ENCODE peak calls at places on chromosomes 16 and 17, in eight cellular contexts. G, T, Y, L, P, W, Z and Q are unnamed samples.

GRCh38 chr17:31654936-31655335 is 204.1 kb downstream of the COPRS start:
- DNase-seq in T (peak), G (no peak), L (peak), P (no peak), W (no peak), Y (no peak), Z (no peak), Q (no peak)

GRCh38 chr16:66286527-66286926 is 80.0 kb upstream of the CDH5 start:
- DNase-seq in T (no peak), Z (no peak), P (no peak), W (no peak), Y (no peak), G (no peak), L (no peak), Q (no peak)

GRCh38 chr17:66939461-66940114 is 24.9 kb upstream of the CACNG4 start:
- DNase-seq in W (no peak), G (no peak), L (no peak), Y (no peak), P (no peak), T (no peak), Z (no peak), Q (no peak)

GRCh38 chr16:3021449-3022207 is 1.5 kb downstream of the TNFRSF12A start:
- DNase-seq in W (no peak), T (peak), L (peak), G (peak), P (peak), Y (peak), Z (peak), Q (peak)

GRCh38 chr16:89270666-89271345 is 53.3 kb downstream of the ZNF778 start:
- DNase-seq in W (no peak), G (no peak), Z (no peak), L (no peak), P (no peak), T (no peak), Y (no peak), Q (no peak)

GRCh38 chr16:73057369-73058210 is 9.7 kb upstream of the ZFHX3 start:
- DNase-seq in Y (no peak), T (no peak), Z (no peak), W (no peak), L (no peak), G (no peak), P (peak), Q (peak)

GRCh38 chr16:2004795-2005517 is 4.7 kb downstream of the ZNF598 start:
- DNase-seq in W (no peak), T (no peak), G (no peak), P (no peak), Y (no peak), L (no peak), Z (no peak), Q (no peak)

GRCh38 chr16:46976550-46976949 is 3.1 kb upstream of the DNAJA2 start:
- DNase-seq in Z (no peak), T (no peak), P (no peak), W (no peak), L (no peak), Y (no peak), G (no peak), Q (no peak)

GRCh38 chr16:64051826-64052225 is 1070.0 kb downstream of the CDH11 start:
- DNase-seq in W (no peak), L (no peak), G (no peak), Z (no peak), T (no peak), P (no peak), Y (no peak), Q (no peak)

GRCh38 chr17:4900231-4901107 is 1.1 kb downstream of the C17orf107 start:
- DNase-seq in G (no peak), W (peak), L (no peak), Z (no peak), P (no peak), T (no peak), Y (peak), Q (peak)

GRCh38 chr17:12955521-12955920 is 62.3 kb downstream of the ELAC2 start:
- DNase-seq in W (no peak), L (no peak), Y (no peak), P (no peak), G (no peak), Z (no peak), T (no peak), Q (no peak)

GRCh38 chr17:75239214-75239613 is 22.2 kb downstream of the GGA3 start:
- DNase-seq in Z (no peak), P (no peak), W (no peak), Y (no peak), G (no peak), T (no peak), L (no peak), Q (no peak)

GRCh38 chr17:51957746-51958145 is 200.8 kb downstream of the CA10 start:
- DNase-seq in P (no peak), L (no peak), W (no peak), T (no peak), Z (no peak), G (no peak), Y (no peak), Q (no peak)

GRCh38 chr17:3615160-3615870 is 6.1 kb upstream of the TRPV1 start:
- DNase-seq in Y (no peak), W (no peak), L (no peak), T (no peak), P (no peak), Z (no peak), G (no peak), Q (no peak)

GRCh38 chr16:71426069-71426879 is 15.6 kb downstream of the TLE7 start:
- DNase-seq in Y (no peak), T (peak), G (peak), Z (peak), W (no peak), P (peak), L (peak), Q (peak)

GRCh38 chr16:58499092-58499511 is 841 bp upstream of the NDRG4 start:
- DNase-seq in G (no peak), Y (no peak), Z (no peak), T (no peak), P (no peak), L (no peak), W (no peak), Q (no peak)

GRCh38 chr16:83404261-83404660 is 403.5 kb upstream of the HSBP1 start:
- DNase-seq in L (no peak), G (no peak), W (no peak), Y (no peak), T (no peak), Z (no peak), P (no peak), Q (no peak)

GRCh38 chr16:17853958-17854357 is 383.2 kb upstream of the XYLT1 start:
- DNase-seq in T (no peak), Y (no peak), W (no peak), Z (no peak), P (no peak), L (no peak), G (no peak), Q (no peak)

GRCh38 chr17:78349831-78350631 is 9.8 kb downstream of the SOCS3 start:
- DNase-seq in Y (no peak), P (no peak), L (no peak), W (no peak), G (no peak), Z (no peak), T (no peak), Q (no peak)

GRCh38 chr17:77609553-77610517 is 348.7 kb upstream of the TNRC6C start:
- DNase-seq in L (no peak), P (peak), T (no peak), W (peak), Z (no peak), Y (no peak), G (no peak), Q (peak)

GRCh38 chr16:16861546-16861945 is 482.6 kb downstream of the NPIPA7 start:
- DNase-seq in T (peak), G (peak), L (peak), W (peak), Z (peak), Y (peak), P (peak), Q (peak)

GRCh38 chr17:51359055-51359454 is 98.7 kb downstream of the UTP18 start:
- DNase-seq in T (no peak), W (no peak), Z (no peak), L (no peak), G (no peak), Y (no peak), P (no peak), Q (no peak)

GRCh38 chr16:55900616-55901393 is 25.6 kb upstream of the CES5A start:
- DNase-seq in P (no peak), L (no peak), G (no peak), Z (no peak), Y (no peak), T (no peak), W (no peak), Q (no peak)

GRCh38 chr16:53090591-53091507 is 36.1 kb downstream of the CHD9 start:
- DNase-seq in Y (peak), G (peak), Z (peak), P (no peak), W (no peak), T (peak), L (peak), Q (peak)

GRCh38 chr16:2852731-2853507 is 5.1 kb downstream of the PRSS22 start:
- DNase-seq in Z (no peak), L (no peak), G (no peak), P (no peak), W (no peak), Y (no peak), T (no peak), Q (no peak)

GRCh38 chr16:66606000-66606751 is 1.7 kb downstream of the CMTM3 start:
- DNase-seq in T (no peak), L (no peak), W (no peak), Z (no peak), G (no peak), Y (no peak), P (no peak), Q (peak)

GRCh38 chr16:67196881-67197280 is 2.0 kb upstream of the ELMO3 start:
- DNase-seq in W (no peak), T (no peak), L (no peak), P (no peak), Y (no peak), G (no peak), Z (no peak), Q (no peak)

GRCh38 chr17:34095101-34095500 is 160.0 kb upstream of the CCL2 start:
- DNase-seq in G (no peak), Z (no peak), Y (peak), T (no peak), L (no peak), P (no peak), W (no peak), Q (no peak)

GRCh38 chr16:4244254-4244812 is 2.5 kb upstream of the SRL start:
- DNase-seq in G (no peak), T (peak), Y (no peak), L (no peak), P (peak), W (no peak), Z (no peak), Q (no peak)

GRCh38 chr17:35796942-35797341 is 1.5 kb upstream of the MMP28 start:
- DNase-seq in L (no peak), T (no peak), W (no peak), P (no peak), G (no peak), Z (no peak), Y (no peak), Q (peak)

GRCh38 chr16:24645739-24646645 is 83.5 kb upstream of the TNRC6A start:
- DNase-seq in G (peak), T (peak), W (no peak), P (no peak), L (peak), Y (no peak), Z (peak), Q (no peak)

GRCh38 chr16:68335175-68335574 is 24.4 kb downstream of the PRMT7 start:
- DNase-seq in W (no peak), P (no peak), L (no peak), T (peak), Z (no peak), G (no peak), Y (no peak), Q (no peak)

GRCh38 chr16:51408357-51408756 is 257.3 kb upstream of the SALL1 start:
- DNase-seq in Z (no peak), G (no peak), L (peak), W (no peak), Y (no peak), P (no peak), T (peak), Q (no peak)

GRCh38 chr17:70829876-70830275 is 660.5 kb downstream of the KCNJ2 start:
- DNase-seq in Z (no peak), T (peak), G (no peak), W (no peak), L (no peak), Y (no peak), P (no peak), Q (no peak)

GRCh38 chr17:80245566-80246265 is 14.9 kb upstream of the RNF213 start:
- DNase-seq in T (no peak), W (no peak), Y (no peak), L (no peak), P (no peak), G (no peak), Z (no peak), Q (no peak)

GRCh38 chr16:28320741-28321140 is 28.4 kb downstream of the SBK1 start:
- DNase-seq in P (no peak), Z (no peak), L (no peak), G (no peak), T (no peak), W (no peak), Y (no peak), Q (no peak)

GRCh38 chr17:61806081-61806828 is 57.1 kb downstream of the BRIP1 start:
- DNase-seq in G (no peak), T (no peak), L (no peak), P (no peak), Y (no peak), W (no peak), Z (no peak), Q (no peak)

GRCh38 chr17:51869387-51869786 is 289.1 kb downstream of the CA10 start:
- DNase-seq in T (no peak), P (peak), Y (no peak), L (peak), Z (no peak), W (no peak), G (no peak), Q (peak)

GRCh38 chr16:68128577-68129305 is 43.6 kb downstream of the NFATC3 start:
- DNase-seq in L (no peak), W (no peak), T (peak), P (no peak), G (no peak), Z (no peak), Y (no peak), Q (no peak)

GRCh38 chr16:78237346-78237745 is 137.9 kb downstream of the WWOX start:
- DNase-seq in G (no peak), P (no peak), L (peak), Z (no peak), Y (no peak), T (no peak), W (no peak), Q (no peak)

GRCh38 chr17:7587831-7588230 is 2.1 kb downstream of the SOX15 start:
- DNase-seq in T (no peak), L (peak), Z (no peak), Y (no peak), W (no peak), G (no peak), P (peak), Q (no peak)

GRCh38 chr17:7589891-7590611 is at the start of gene SOX15:
- DNase-seq in L (peak), Z (no peak), G (no peak), W (no peak), T (peak), Y (no peak), P (no peak), Q (no peak)

GRCh38 chr17:7588553-7589203 is 1.2 kb downstream of the SOX15 start:
- DNase-seq in P (no peak), G (no peak), L (peak), T (no peak), Z (no peak), Y (no peak), W (no peak), Q (peak)

GRCh38 chr17:7590743-7591142 is 849 bp upstream of the SOX15 start:
- DNase-seq in L (peak), G (no peak), T (peak), W (no peak), Y (no peak), Z (no peak), P (no peak), Q (no peak)

GRCh38 chr17:7589204-7589868 is 558 bp downstream of the SOX15 start:
- DNase-seq in P (no peak), L (peak), Y (peak), Z (no peak), W (peak), T (peak), G (peak), Q (peak)
- TF ChIP-seq CTCF in P (no peak), L (peak), Y (peak), Z (peak), W (peak), T (peak), G (peak), Q (peak)

GRCh38 chr17:17388657-17389496 is 85.7 kb downstream of the NT5M start:
- DNase-seq in Z (no peak), P (no peak), T (no peak), Y (no peak), G (no peak), L (no peak), W (no peak), Q (no peak)

GRCh38 chr17:17387017-17387416 is 83.8 kb downstream of the NT5M start:
- DNase-seq in G (no peak), Y (no peak), L (peak), P (no peak), W (no peak), T (no peak), Z (no peak), Q (no peak)

GRCh38 chr17:17386143-17386800 is 83.1 kb downstream of the NT5M start:
- DNase-seq in L (no peak), Y (no peak), T (no peak), G (no peak), P (no peak), Z (no peak), W (no peak), Q (no peak)

GRCh38 chr17:17385502-17385901 is 82.3 kb downstream of the NT5M start:
- DNase-seq in Z (no peak), Y (no peak), W (no peak), G (no peak), L (no peak), P (no peak), T (no peak), Q (no peak)

DNA sequence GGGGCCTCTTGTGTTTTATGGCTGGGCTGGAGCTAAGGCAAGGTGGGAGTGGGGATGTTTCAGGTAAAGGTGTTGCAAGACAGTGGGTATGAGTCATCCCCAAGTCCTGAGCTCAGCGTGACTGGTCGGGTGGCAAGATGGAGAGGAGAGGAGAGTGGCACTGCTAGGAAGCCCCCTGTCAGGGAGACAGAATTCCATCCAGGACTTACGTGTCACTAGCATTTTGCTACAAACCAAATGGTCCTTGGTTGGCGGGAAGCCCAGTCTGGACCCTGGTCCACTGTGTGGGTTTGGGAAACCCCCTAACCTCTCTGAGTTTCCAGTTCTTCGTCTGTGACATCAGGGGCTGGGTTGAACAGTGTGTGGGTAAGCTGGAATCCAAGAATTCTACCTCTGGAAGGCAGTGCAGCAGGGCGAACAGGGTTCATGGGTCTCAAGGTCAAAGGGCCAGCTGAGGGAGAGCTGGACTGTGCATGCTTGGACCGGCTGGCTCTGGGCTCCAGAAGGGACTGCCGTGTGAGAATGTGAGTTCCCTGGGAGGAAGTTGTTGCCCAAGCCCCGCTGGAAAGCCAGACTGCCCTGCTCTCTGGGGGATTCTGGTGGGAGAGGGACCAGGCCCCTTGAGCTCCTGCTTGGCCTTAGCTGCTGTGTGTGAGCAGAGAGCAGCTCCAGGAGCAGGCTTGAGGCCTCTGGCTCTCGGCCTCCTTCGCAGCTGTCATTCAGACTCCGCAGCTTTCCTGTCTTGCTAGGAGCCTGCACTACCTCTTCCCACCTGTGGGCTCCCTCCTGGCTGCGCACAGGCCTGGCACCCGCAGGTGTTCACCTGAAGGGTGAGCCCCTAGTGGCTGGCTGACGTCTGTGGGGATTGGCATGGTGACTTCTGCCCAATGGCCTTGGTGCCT is 84.5 kb downstream of the NT5M start:
- DNase-seq in Y (no peak), P (peak), W (no peak), G (no peak), T (no peak), Z (no peak), L (peak), Q (no peak)
- TF ChIP-seq CTCF in Y (no peak), P (peak), W (no peak), G (no peak), T (no peak), Z (no peak), L (no peak), Q (no peak)

DNA sequence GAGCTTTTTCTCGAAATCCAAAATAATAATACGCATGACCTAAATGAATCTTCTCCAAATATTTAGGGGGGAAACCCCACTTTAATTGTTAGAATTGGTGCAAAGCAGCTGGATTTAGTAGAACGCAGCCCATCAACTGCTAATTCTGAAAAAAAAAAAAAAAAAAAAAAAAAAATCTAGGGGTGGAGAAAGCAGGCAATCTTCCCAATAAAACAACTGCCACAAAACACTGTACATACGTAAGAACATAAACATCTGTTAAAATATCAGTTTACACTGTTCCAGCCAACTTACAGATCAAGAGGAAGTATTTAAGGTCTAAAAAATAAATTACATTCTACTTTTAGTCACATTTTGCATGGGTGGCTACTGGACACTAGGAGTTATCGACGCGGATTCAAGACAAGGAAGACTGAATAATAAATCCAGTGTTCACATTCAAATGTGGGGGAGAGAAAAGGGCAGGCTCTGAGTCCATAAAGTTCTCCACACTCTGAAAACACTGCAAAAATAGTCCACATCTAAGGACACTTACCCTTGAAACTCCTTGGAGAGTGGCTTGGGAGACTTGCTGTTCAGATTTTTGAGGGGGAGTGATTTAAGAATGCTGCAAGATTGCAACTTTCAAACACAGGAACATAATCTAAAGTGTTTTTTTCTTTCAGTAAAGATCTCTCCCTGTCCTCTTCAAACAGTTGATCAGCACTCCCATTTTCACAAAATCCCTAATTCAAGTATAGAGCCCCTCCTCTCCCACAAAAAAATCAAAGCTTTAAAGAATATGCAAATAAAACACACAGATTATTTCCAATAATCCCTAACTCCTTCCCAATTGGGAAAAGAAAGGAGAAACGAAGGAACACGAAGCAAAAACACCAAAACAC is 1.3 kb downstream of the APPBP2 start:
- DNase-seq in L (no peak), Z (no peak), Y (no peak), W (no peak), T (peak), G (peak), P (peak), Q (no peak)
- TF ChIP-seq CTCF in L (no peak), Z (no peak), Y (no peak), W (no peak), T (no peak), G (no peak), P (no peak), Q (no peak)

GRCh38 chr17:8223356-8224063 is 13.1 kb upstream of the AURKB start:
- DNase-seq in L (peak), W (no peak), Y (peak), Z (no peak), P (peak), G (peak), T (peak), Q (peak)
- TF ChIP-seq CTCF in L (no peak), W (no peak), Y (no peak), Z (no peak), P (peak), G (no peak), T (peak), Q (peak)